ENCODE peak calls at places on chromosomes 13 and 19, in ten cellular contexts. One of them, this sample, is unnamed.

GRCh38 chr13:80591978-80592377 is 251.1 kb upstream of the SPRY2 start:
- DNase-seq in progenitor cell of endocrine pancreas: no peak
- DNase-seq in HepG2: no peak
- DNase-seq in activated naive CD4-positive, alpha-beta T cell treated with anti-CD3 and anti-CD28 coated beads for 36 hours: no peak
- DNase-seq in skeletal muscle cell: no peak
- DNase-seq in AG09309: no peak
- DNase-seq in ovary: no peak
- DNase-seq in adipocyte: no peak
- DNase-seq in tibial nerve: no peak
- DNase-seq in occipital lobe: no peak
- DNase-seq in this sample: no peak

GRCh38 chr13:74062933-74063332 is 71.3 kb downstream of the KLF12 start:
- DNase-seq in progenitor cell of endocrine pancreas: no peak
- DNase-seq in HepG2: no peak
- DNase-seq in activated naive CD4-positive, alpha-beta T cell treated with anti-CD3 and anti-CD28 coated beads for 36 hours: peak; percentile 62
- DNase-seq in skeletal muscle cell: peak; percentile 43
- DNase-seq in AG09309: peak; percentile 17
- DNase-seq in ovary: peak; percentile 52
- DNase-seq in adipocyte: no peak
- DNase-seq in tibial nerve: no peak
- DNase-seq in occipital lobe: peak; percentile 36
- DNase-seq in this sample: no peak

GRCh38 chr19:55484571-55485438 is at the start of gene NAT14:
- DNase-seq in progenitor cell of endocrine pancreas: peak; percentile 76
- DNase-seq in HepG2: peak; percentile 39
- DNase-seq in activated naive CD4-positive, alpha-beta T cell treated with anti-CD3 and anti-CD28 coated beads for 36 hours: peak; percentile 55
- DNase-seq in skeletal muscle cell: no peak
- DNase-seq in AG09309: no peak
- DNase-seq in ovary: peak; percentile 77
- DNase-seq in adipocyte: peak; percentile 81
- DNase-seq in tibial nerve: no peak
- DNase-seq in occipital lobe: peak; percentile 55
- DNase-seq in this sample: peak; percentile 50

GRCh38 chr13:23433171-23434153 is at the start of gene SACS:
- DNase-seq in progenitor cell of endocrine pancreas: no peak
- DNase-seq in HepG2: no peak
- DNase-seq in activated naive CD4-positive, alpha-beta T cell treated with anti-CD3 and anti-CD28 coated beads for 36 hours: no peak
- DNase-seq in skeletal muscle cell: no peak
- DNase-seq in AG09309: no peak
- DNase-seq in ovary: no peak
- DNase-seq in adipocyte: peak; percentile 75
- DNase-seq in tibial nerve: no peak
- DNase-seq in occipital lobe: peak; percentile 72
- DNase-seq in this sample: peak; percentile 52

GRCh38 chr19:44757057-44757734 is 8.7 kb downstream of the BCL3 start:
- DNase-seq in progenitor cell of endocrine pancreas: peak; percentile 30
- DNase-seq in HepG2: no peak
- DNase-seq in activated naive CD4-positive, alpha-beta T cell treated with anti-CD3 and anti-CD28 coated beads for 36 hours: no peak
- DNase-seq in skeletal muscle cell: no peak
- DNase-seq in AG09309: no peak
- DNase-seq in ovary: peak; percentile 79
- DNase-seq in adipocyte: no peak
- DNase-seq in tibial nerve: peak; percentile 60
- DNase-seq in occipital lobe: peak; percentile 17
- DNase-seq in this sample: peak; percentile 80

GRCh38 chr13:62357887-62358645 is 942.4 kb upstream of the PCDH20 start:
- DNase-seq in progenitor cell of endocrine pancreas: peak; percentile 24
- DNase-seq in HepG2: peak; percentile 60
- DNase-seq in activated naive CD4-positive, alpha-beta T cell treated with anti-CD3 and anti-CD28 coated beads for 36 hours: no peak
- DNase-seq in skeletal muscle cell: peak; percentile 27
- DNase-seq in AG09309: no peak
- DNase-seq in ovary: no peak
- DNase-seq in adipocyte: peak; percentile 64
- DNase-seq in tibial nerve: no peak
- DNase-seq in occipital lobe: no peak
- DNase-seq in this sample: peak; percentile 5

GRCh38 chr13:48838193-48839000 is 137.3 kb upstream of the FNDC3A start:
- DNase-seq in progenitor cell of endocrine pancreas: no peak
- DNase-seq in HepG2: no peak
- DNase-seq in activated naive CD4-positive, alpha-beta T cell treated with anti-CD3 and anti-CD28 coated beads for 36 hours: no peak
- DNase-seq in skeletal muscle cell: no peak
- DNase-seq in AG09309: no peak
- DNase-seq in ovary: no peak
- DNase-seq in adipocyte: peak; percentile 17
- DNase-seq in tibial nerve: no peak
- DNase-seq in occipital lobe: no peak
- DNase-seq in this sample: peak; percentile 75

GRCh38 chr19:17394891-17395415 is 957 bp upstream of the CCDC194 start:
- DNase-seq in progenitor cell of endocrine pancreas: no peak
- DNase-seq in HepG2: no peak
- DNase-seq in activated naive CD4-positive, alpha-beta T cell treated with anti-CD3 and anti-CD28 coated beads for 36 hours: peak; percentile 90
- DNase-seq in skeletal muscle cell: no peak
- DNase-seq in AG09309: no peak
- DNase-seq in ovary: peak; percentile 67
- DNase-seq in adipocyte: peak; percentile 71
- DNase-seq in tibial nerve: peak; percentile 40
- DNase-seq in occipital lobe: no peak
- DNase-seq in this sample: peak; percentile 40

GRCh38 chr19:27974082-27974513 is 1238.9 kb downstream of the UQCRFS1 start:
- DNase-seq in progenitor cell of endocrine pancreas: peak; percentile 20
- DNase-seq in HepG2: peak; percentile 2
- DNase-seq in activated naive CD4-positive, alpha-beta T cell treated with anti-CD3 and anti-CD28 coated beads for 36 hours: peak; percentile 23
- DNase-seq in skeletal muscle cell: no peak
- DNase-seq in AG09309: no peak
- DNase-seq in ovary: no peak
- DNase-seq in adipocyte: peak; percentile 4
- DNase-seq in tibial nerve: no peak
- DNase-seq in occipital lobe: no peak
- DNase-seq in this sample: no peak

GRCh38 chr13:52084971-52085370 is 43.9 kb downstream of the NEK5 start:
- DNase-seq in progenitor cell of endocrine pancreas: no peak
- DNase-seq in HepG2: no peak
- DNase-seq in activated naive CD4-positive, alpha-beta T cell treated with anti-CD3 and anti-CD28 coated beads for 36 hours: no peak
- DNase-seq in skeletal muscle cell: no peak
- DNase-seq in AG09309: no peak
- DNase-seq in ovary: no peak
- DNase-seq in adipocyte: no peak
- DNase-seq in tibial nerve: no peak
- DNase-seq in occipital lobe: no peak
- DNase-seq in this sample: no peak

GRCh38 chr19:2309734-2310362 is 1.9 kb upstream of the LINGO3 start:
- DNase-seq in progenitor cell of endocrine pancreas: no peak
- DNase-seq in HepG2: no peak
- DNase-seq in activated naive CD4-positive, alpha-beta T cell treated with anti-CD3 and anti-CD28 coated beads for 36 hours: no peak
- DNase-seq in skeletal muscle cell: no peak
- DNase-seq in AG09309: no peak
- DNase-seq in ovary: no peak
- DNase-seq in adipocyte: peak; percentile 31
- DNase-seq in tibial nerve: no peak
- DNase-seq in occipital lobe: no peak
- DNase-seq in this sample: no peak

GRCh38 chr19:7904074-7905020 is 670 bp downstream of the MAP2K7 start:
- DNase-seq in progenitor cell of endocrine pancreas: no peak
- DNase-seq in HepG2: no peak
- DNase-seq in activated naive CD4-positive, alpha-beta T cell treated with anti-CD3 and anti-CD28 coated beads for 36 hours: peak; percentile 69
- DNase-seq in skeletal muscle cell: no peak
- DNase-seq in AG09309: no peak
- DNase-seq in ovary: peak; percentile 67
- DNase-seq in adipocyte: peak; percentile 73
- DNase-seq in tibial nerve: no peak
- DNase-seq in occipital lobe: no peak
- DNase-seq in this sample: no peak

GRCh38 chr13:76696370-76696769 is 189.8 kb downstream of the KCTD12 start:
- DNase-seq in progenitor cell of endocrine pancreas: no peak
- DNase-seq in HepG2: peak; percentile 40
- DNase-seq in activated naive CD4-positive, alpha-beta T cell treated with anti-CD3 and anti-CD28 coated beads for 36 hours: no peak
- DNase-seq in skeletal muscle cell: no peak
- DNase-seq in AG09309: no peak
- DNase-seq in ovary: no peak
- DNase-seq in adipocyte: peak; percentile 57
- DNase-seq in tibial nerve: no peak
- DNase-seq in occipital lobe: no peak
- DNase-seq in this sample: peak; percentile 41

GRCh38 chr13:27353166-27353583 is 71.2 kb upstream of the GTF3A start:
- DNase-seq in progenitor cell of endocrine pancreas: no peak
- DNase-seq in HepG2: peak; percentile 30
- DNase-seq in activated naive CD4-positive, alpha-beta T cell treated with anti-CD3 and anti-CD28 coated beads for 36 hours: peak; percentile 68
- DNase-seq in skeletal muscle cell: no peak
- DNase-seq in AG09309: no peak
- DNase-seq in ovary: no peak
- DNase-seq in adipocyte: no peak
- DNase-seq in tibial nerve: no peak
- DNase-seq in occipital lobe: no peak
- DNase-seq in this sample: no peak

GRCh38 chr19:36420961-36421748 is 2.7 kb upstream of the ZFP82 start:
- DNase-seq in progenitor cell of endocrine pancreas: peak; percentile 10
- DNase-seq in HepG2: no peak
- DNase-seq in activated naive CD4-positive, alpha-beta T cell treated with anti-CD3 and anti-CD28 coated beads for 36 hours: no peak
- DNase-seq in skeletal muscle cell: no peak
- DNase-seq in AG09309: no peak
- DNase-seq in ovary: no peak
- DNase-seq in adipocyte: peak; percentile 20
- DNase-seq in tibial nerve: no peak
- DNase-seq in occipital lobe: peak; percentile 6
- DNase-seq in this sample: peak; percentile 41

GRCh38 chr19:15379996-15380647 is 535 bp upstream of the AKAP8 start:
- DNase-seq in progenitor cell of endocrine pancreas: no peak
- DNase-seq in HepG2: peak; percentile 48
- DNase-seq in activated naive CD4-positive, alpha-beta T cell treated with anti-CD3 and anti-CD28 coated beads for 36 hours: peak; percentile 37
- DNase-seq in skeletal muscle cell: no peak
- DNase-seq in AG09309: no peak
- DNase-seq in ovary: peak; percentile 48
- DNase-seq in adipocyte: peak; percentile 54
- DNase-seq in tibial nerve: no peak
- DNase-seq in occipital lobe: no peak
- DNase-seq in this sample: peak; percentile 57

GRCh38 chr19:46660008-46660517 is 919 bp downstream of the DACT3 start:
- DNase-seq in progenitor cell of endocrine pancreas: no peak
- DNase-seq in HepG2: no peak
- DNase-seq in activated naive CD4-positive, alpha-beta T cell treated with anti-CD3 and anti-CD28 coated beads for 36 hours: peak; percentile 13
- DNase-seq in skeletal muscle cell: no peak
- DNase-seq in AG09309: no peak
- DNase-seq in ovary: peak; percentile 48
- DNase-seq in adipocyte: peak; percentile 66
- DNase-seq in tibial nerve: no peak
- DNase-seq in occipital lobe: no peak
- DNase-seq in this sample: no peak